ENCODE peak calls at places on chromosomes 1 and 21, in four cellular contexts. M, O, X and I are unnamed samples.

GRCh38 chr1:244665771-244666217 is 12.9 kb downstream of the DESI2 start:
- DNase-seq in M (no peak), O (no peak), X (no peak), I (no peak)

GRCh38 chr1:241457421-241457820 is 62.1 kb downstream of the FH start:
- DNase-seq in M (no peak), O (no peak), X (no peak), I (no peak)

GRCh38 chr1:65658122-65658521 is 134.6 kb upstream of the PDE4B start:
- DNase-seq in M (no peak), O (no peak), X (no peak), I (no peak)

GRCh38 chr1:175818929-175819328 is 75.5 kb upstream of the TNR start:
- DNase-seq in M (no peak), O (no peak), X (no peak), I (no peak)

GRCh38 chr1:200081151-200081981 is 53.9 kb downstream of the NR5A2 start:
- DNase-seq in M (no peak), O (no peak), X (no peak), I (peak)

GRCh38 chr1:19341201-19342076 is 29.3 kb downstream of the SLC66A1 start:
- DNase-seq in M (peak), O (peak), X (no peak), I (peak)

GRCh38 chr1:2921970-2922686 is 99.1 kb upstream of the ACTRT2 start:
- DNase-seq in M (no peak), O (peak), X (no peak), I (no peak)

GRCh38 chr1:225448146-225448805 is 20.4 kb upstream of the LBR start:
- DNase-seq in M (peak), O (no peak), X (no peak), I (no peak)

GRCh38 chr1:179818260-179818659 is 59.3 kb downstream of the TOR1AIP2 start:
- DNase-seq in M (no peak), O (no peak), X (no peak), I (no peak)

GRCh38 chr1:241357366-241358305 is 631 bp upstream of the RGS7 start:
- DNase-seq in M (no peak), O (peak), X (no peak), I (no peak)

GRCh38 chr1:203519053-203519770 is 25.3 kb downstream of the OPTC start:
- DNase-seq in M (no peak), O (no peak), X (no peak), I (no peak)

GRCh38 chr1:177568702-177569101 is 397.9 kb downstream of the BRINP2 start:
- DNase-seq in M (no peak), O (no peak), X (no peak), I (no peak)

GRCh38 chr1:162385280-162385623 is 3.7 kb downstream of the C1orf226 start:
- DNase-seq in M (no peak), O (peak), X (no peak), I (no peak)

GRCh38 chr1:212669102-212669501 is 30.5 kb downstream of the BATF3 start:
- DNase-seq in M (peak), O (peak), X (no peak), I (peak)

GRCh38 chr1:154961207-154961496 is 430 bp downstream of the PYGO2 start:
- DNase-seq in M (peak), O (no peak), X (no peak), I (no peak)

GRCh38 chr1:228277491-228278431 is 69.9 kb downstream of the OBSCN start:
- DNase-seq in M (no peak), O (peak), X (no peak), I (no peak)

GRCh38 chr21:35020446-35020845 is 28.7 kb downstream of the RUNX1 start:
- DNase-seq in M (no peak), O (no peak), X (no peak), I (no peak)

GRCh38 chr1:245183429-245183828 is 28.6 kb downstream of the KIF26B start:
- DNase-seq in M (no peak), O (no peak), X (no peak), I (no peak)

GRCh38 chr1:13807213-13807612 is 107.2 kb downstream of the PRDM2 start:
- DNase-seq in M (peak), O (peak), X (no peak), I (peak)

GRCh38 chr21:32562426-32562825 is 22.9 kb downstream of the TCP10L start:
- DNase-seq in M (no peak), O (no peak), X (no peak), I (no peak)

GRCh38 chr1:192119701-192120100 is 38.6 kb upstream of the RGS18 start:
- DNase-seq in M (no peak), O (no peak), X (no peak), I (no peak)

GRCh38 chr1:40314721-40315238 is 2.3 kb downstream of the COL9A2 start:
- DNase-seq in M (peak), O (no peak), X (no peak), I (no peak)

GRCh38 chr1:40315239-40315794 is 1.8 kb downstream of the COL9A2 start:
- DNase-seq in M (peak), O (peak), X (peak), I (peak)

GRCh38 chr1:40316595-40317393 is at the start of gene COL9A2:
- DNase-seq in M (peak), O (peak), X (no peak), I (peak)

GRCh38 chr1:40317394-40318074 is 448 bp upstream of the COL9A2 start:
- DNase-seq in M (no peak), O (no peak), X (no peak), I (peak)

DNA sequence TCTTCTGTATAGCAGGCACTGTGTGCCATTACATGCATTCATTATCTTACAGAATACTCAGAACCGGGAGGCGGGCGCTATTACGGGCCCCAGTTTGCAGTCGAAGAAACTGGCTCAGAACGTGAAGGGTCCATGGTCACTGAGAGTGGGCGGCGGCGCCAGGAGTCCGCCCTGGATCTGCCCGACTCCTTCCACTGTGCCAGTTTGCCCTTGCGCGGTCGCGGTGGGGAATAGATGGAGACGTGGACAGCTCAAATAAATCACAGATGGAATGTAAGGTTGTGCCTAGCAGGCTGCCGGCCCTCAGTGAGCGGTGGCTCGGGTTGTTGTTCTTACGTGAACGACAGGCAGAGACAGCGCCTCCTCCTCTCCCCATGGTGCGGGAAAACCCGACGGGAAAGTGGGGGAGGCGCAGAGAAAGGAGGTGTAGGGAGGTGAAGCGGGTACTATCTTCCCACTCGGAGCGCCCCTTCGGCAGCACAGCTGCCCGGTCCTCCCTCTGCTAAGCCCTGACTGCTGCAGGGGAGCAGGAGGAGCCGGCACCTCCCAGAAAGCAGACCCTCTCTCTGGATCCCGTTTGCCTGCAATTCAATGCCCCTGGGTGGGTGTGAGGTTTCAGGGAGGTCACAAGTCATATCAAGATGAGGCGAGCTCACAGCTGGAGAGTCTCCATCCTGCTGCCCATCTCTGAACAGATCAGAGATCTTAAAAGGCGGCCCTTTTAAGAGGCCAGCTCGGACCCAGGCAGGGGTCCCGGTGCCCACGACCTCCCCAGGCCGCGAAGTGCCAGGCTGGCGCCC is 1.1 kb downstream of the COL9A2 start:
- DNase-seq in M (no peak), O (peak), X (no peak), I (no peak)
- TF ChIP-seq TCF12 in M (no peak), O (no peak), X (no peak), I (no peak)

GRCh38 chr1:17295292-17295691 is 12.7 kb upstream of the PADI4 start:
- DNase-seq in M (no peak), O (no peak), X (no peak), I (no peak)
- TF ChIP-seq TCF12 in M (no peak), O (no peak), X (no peak), I (no peak)

DNA sequence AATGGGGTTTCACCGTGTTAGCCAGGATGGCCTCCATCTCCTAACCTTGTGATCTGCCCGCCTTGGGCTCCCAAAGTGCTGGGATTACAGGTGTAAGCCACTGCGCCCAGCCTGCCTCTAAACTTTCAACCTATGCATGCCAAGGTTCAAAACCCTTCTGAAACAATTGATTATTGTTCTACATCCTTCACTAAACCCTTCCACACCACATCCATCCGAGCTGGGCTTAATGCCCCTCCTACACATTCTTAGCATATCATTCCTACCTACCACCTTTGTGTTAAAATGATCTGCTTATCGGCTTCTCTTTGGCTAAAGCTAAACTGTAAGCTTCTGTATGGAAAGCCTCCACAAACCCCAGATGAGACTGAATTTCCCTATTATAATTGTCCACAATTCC is 40.8 kb upstream of the DOCK7 start:
- DNase-seq in M (peak), O (no peak), X (no peak), I (no peak)
- TF ChIP-seq TCF12 in M (no peak), O (no peak), X (no peak), I (no peak)

DNA sequence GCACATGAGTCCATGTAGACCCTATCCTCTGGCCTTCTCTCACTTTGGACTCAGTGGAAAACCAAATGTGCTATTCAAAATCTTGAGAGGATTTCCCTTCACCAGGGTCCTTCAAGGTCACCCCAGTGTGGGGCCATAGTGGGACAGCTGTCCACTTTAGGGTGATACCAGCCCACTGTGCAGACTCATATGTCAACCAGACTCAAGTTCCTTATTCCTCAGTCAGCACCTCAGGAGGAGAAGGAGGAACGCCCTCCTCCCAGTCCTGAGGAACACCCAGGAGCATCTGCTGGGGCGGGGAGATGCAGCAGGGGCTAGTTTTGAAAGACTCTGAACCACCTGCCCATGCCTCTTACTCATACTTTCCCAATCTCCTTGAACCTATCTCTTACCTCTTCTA is 340.9 kb downstream of the MATN1 start:
- DNase-seq in M (no peak), O (no peak), X (no peak), I (no peak)
- TF ChIP-seq TCF12 in M (no peak), O (no peak), X (no peak), I (no peak)

GRCh38 chr1:32208891-32209309 is at the start of gene DCDC2B:
- DNase-seq in M (peak), O (peak), X (no peak), I (no peak)

GRCh38 chr1:32208463-32208862 is 426 bp upstream of the DCDC2B start:
- DNase-seq in M (no peak), O (no peak), X (no peak), I (no peak)

GRCh38 chr1:32205401-32206370 is at the start of gene IQCC:
- DNase-seq in M (peak), O (peak), X (peak), I (peak)

GRCh38 chr1:32201011-32201855 is 838 bp downstream of the CCDC28B start:
- DNase-seq in M (no peak), O (peak), X (peak), I (no peak)

DNA sequence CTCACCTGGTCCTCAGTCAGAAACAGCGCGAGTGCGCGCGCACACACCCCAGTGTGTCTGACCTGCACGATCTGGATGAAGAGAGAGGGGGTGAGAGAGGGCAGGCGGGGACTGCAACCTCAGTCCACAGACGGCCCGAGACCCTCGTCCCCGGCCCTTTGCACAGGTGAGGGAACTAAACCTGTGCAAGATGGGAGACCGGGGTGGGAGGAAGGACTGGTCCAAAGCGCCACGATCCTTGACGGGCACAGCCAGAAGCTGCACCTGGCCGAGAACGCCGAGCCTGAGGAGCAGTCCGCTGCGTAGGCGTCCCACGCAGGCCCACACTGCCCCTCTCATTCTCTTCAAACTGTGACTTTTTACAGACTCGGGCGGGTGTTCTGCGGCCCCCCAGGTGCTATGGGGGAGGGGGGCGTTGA is 519 bp upstream of the IQCC start:
- DNase-seq in M (no peak), O (peak), X (no peak), I (peak)
- TF ChIP-seq TCF12 in M (no peak), O (no peak), X (no peak), I (no peak)

DNA sequence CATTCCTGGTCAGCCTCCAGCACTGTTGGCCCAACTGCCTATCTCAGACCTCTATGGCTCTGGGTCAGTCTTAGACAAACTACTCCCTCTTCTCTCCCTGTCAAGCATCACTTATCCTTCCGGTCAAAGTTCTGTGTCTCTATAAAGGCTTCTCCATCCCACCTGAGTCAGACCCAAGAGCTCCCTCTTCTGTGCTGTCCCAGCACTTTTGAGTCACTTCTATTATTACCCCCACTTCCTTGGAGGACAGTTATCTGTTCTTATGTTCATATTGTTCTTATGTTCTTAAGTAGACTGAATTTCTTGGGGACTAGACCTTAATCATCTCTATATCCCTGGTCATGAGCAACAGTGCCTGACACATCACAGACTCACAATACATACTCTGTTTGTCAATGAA is 29.2 kb upstream of the IL10 start:
- DNase-seq in M (no peak), O (no peak), X (no peak), I (no peak)
- TF ChIP-seq TCF12 in M (no peak), O (no peak), X (no peak), I (no peak)

GRCh38 chr1:232726048-232726779 is 79.0 kb upstream of the MAP10 start:
- DNase-seq in M (no peak), O (no peak), X (no peak), I (no peak)
- TF ChIP-seq TCF12 in M (no peak), O (no peak), X (no peak), I (no peak)

DNA sequence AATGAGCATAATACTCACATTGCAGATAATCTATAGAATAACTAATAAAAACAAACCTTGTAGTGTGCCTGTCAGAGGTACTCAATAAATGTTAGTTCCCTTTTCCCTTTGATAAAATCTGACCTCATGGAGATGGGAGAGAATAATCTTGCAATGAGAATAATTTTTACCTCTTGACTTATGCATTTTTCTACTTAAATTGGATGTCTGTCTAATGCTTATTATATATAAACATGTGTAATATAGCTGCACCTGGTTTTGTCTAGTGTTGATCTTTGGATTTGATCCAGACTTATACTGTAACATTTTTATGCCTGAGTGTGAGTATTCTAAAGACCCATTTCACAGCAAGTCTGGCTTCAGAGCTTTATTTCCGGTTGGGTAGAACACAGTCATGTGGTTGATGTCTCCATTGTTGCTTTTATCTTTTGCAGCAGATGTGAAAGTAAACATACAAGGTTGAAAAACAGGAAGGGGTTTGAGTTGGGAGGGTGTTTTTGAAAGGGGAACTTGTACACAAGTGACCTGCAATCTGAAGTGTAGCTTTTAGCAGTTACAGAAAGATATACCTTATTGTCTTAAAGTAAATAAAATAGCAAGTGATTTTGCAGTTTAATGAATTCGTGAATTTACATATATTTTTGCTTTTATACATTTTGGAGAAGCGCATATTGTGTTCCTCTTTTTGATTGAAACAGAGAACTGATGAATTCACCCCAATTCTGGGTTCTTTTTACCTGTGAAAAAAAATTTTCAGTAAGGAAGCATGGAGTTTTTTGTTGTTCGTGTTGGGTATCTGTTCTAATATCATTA is 12.5 kb downstream of the EPB41 start:
- DNase-seq in M (peak), O (no peak), X (peak), I (no peak)
- TF ChIP-seq TCF12 in M (no peak), O (no peak), X (no peak), I (no peak)